ENCODE peak calls at places on chromosomes 2 and 18, in five cellular contexts. L, B, N, A and U are unnamed samples.

GRCh38 chr2:240618776-240619175 is 6.5 kb upstream of the GPR35 start:
- DNase-seq in L (no peak), B (no peak), N (no peak), A (no peak), U (no peak)

GRCh38 chr18:7945882-7946281 is 378.8 kb downstream of the PTPRM start:
- DNase-seq in L (no peak), B (peak), N (no peak), A (no peak), U (no peak)

GRCh38 chr2:26805241-26805676 is 19.4 kb downstream of the CENPA start:
- DNase-seq in L (no peak), B (peak), N (no peak), A (no peak), U (no peak)

GRCh38 chr2:118830121-118830520 is 17.3 kb downstream of the EN1 start:
- DNase-seq in L (peak), B (no peak), N (no peak), A (no peak), U (no peak)

GRCh38 chr2:172855588-172855987 is 119.9 kb downstream of the RAPGEF4 start:
- DNase-seq in L (no peak), B (no peak), N (no peak), A (no peak), U (no peak)

GRCh38 chr2:32838949-32839348 is 107.8 kb upstream of the LTBP1 start:
- DNase-seq in L (no peak), B (no peak), N (no peak), A (no peak), U (no peak)

GRCh38 chr2:46275995-46276394 is 21.2 kb upstream of the EPAS1 start:
- DNase-seq in L (no peak), B (peak), N (peak), A (peak), U (no peak)

GRCh38 chr2:234606906-234607305 is 110.0 kb upstream of the ARL4C start:
- DNase-seq in L (no peak), B (no peak), N (no peak), A (no peak), U (no peak)

GRCh38 chr2:71691747-71692455 is 238.5 kb downstream of the DYSF start:
- DNase-seq in L (no peak), B (peak), N (peak), A (no peak), U (peak)

GRCh38 chr2:74077636-74078035 is 70.1 kb downstream of the BOLA3 start:
- DNase-seq in L (no peak), B (no peak), N (no peak), A (peak), U (no peak)

GRCh38 chr2:120253021-120253882 is 600 bp downstream of the RALB start:
- DNase-seq in L (no peak), B (peak), N (peak), A (peak), U (no peak)

GRCh38 chr2:177429688-177430325 is 37.2 kb downstream of the AGPS start:
- DNase-seq in L (no peak), B (peak), N (no peak), A (no peak), U (no peak)

GRCh38 chr2:46267616-46268015 is 29.6 kb upstream of the EPAS1 start:
- DNase-seq in L (no peak), B (no peak), N (no peak), A (no peak), U (no peak)

GRCh38 chr18:9774150-9774549 is 66.0 kb downstream of the RAB31 start:
- DNase-seq in L (no peak), B (no peak), N (no peak), A (no peak), U (no peak)

GRCh38 chr2:20067992-20068727 is 16.7 kb upstream of the LAPTM4A start:
- DNase-seq in L (no peak), B (peak), N (no peak), A (no peak), U (no peak)

GRCh38 chr18:76252880-76253279 is 242.2 kb downstream of the ZNF516 start:
- DNase-seq in L (peak), B (no peak), N (peak), A (peak), U (no peak)
- TF ChIP-seq CTCF in L (peak), B (peak), N (peak), A (peak), U (peak)

DNA sequence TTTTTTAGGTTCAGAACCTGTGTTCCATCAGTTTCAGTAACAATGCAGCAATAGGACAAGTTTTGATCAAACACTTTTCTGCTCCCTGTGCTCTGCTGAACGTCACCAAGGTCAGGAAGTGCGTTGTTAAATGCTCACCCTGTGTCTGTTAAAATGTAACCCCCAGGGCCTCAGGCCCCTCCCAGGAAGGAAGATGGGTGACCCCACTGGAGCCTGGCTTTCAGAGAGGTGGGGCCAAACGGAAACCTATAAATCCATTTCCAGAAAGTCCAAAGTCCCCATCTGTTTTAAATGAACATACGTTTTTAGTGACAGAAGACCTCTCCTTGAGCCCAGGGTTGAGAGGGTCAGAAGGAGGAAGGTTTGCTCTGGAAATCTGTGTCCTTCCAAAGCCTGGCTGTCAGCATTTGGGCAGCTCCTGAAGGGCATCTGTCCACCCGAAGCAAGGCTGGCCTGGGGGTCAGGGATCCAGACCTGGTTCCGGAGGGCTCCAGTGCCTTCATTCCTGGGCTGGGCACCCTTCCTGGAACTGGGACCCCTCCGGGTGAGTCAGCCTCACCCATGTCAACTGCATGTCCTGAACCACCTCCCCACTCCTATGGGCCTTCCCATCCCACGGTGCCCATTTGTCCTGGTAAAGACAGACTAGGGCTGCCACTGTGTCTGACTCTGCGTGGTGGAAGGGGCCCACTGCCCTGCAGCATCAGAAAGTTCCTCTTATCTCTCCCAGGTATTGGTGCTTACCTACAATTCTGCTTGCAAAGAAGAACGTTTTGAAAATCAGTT is 117.4 kb upstream of the COPS8 start:
- DNase-seq in L (no peak), B (no peak), N (no peak), A (no peak), U (no peak)
- TF ChIP-seq CTCF in L (no peak), B (no peak), N (no peak), A (no peak), U (no peak)

DNA sequence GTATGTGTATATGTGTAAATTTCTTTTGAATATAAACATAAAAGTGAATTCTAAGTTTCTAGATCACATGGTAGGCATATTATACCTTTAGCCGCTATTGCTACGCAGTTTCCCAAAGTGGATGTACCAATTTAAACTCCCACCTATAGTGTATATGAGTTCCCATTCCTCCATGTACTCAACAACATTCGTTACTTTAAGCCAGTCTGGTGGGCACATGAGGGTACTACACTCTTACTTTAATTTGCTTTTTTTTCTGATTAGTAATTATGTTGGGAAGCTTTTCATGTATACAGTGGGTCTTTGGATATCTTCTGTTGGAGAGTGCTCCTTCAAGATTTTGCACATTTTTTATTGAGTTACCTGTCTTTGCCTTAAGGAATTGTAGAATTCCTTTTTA is 683.8 kb downstream of the ERBB4 start:
- DNase-seq in L (no peak), B (no peak), N (no peak), A (no peak), U (no peak)
- TF ChIP-seq CTCF in L (no peak), B (no peak), N (no peak), A (no peak), U (no peak)

GRCh38 chr18:2822213-2822612 is 24.6 kb upstream of the EMILIN2 start:
- DNase-seq in L (no peak), B (no peak), N (no peak), A (no peak), U (no peak)

GRCh38 chr18:2823966-2824365 is 22.8 kb upstream of the EMILIN2 start:
- DNase-seq in L (no peak), B (no peak), N (no peak), A (no peak), U (no peak)

GRCh38 chr18:2824865-2825264 is 21.9 kb upstream of the EMILIN2 start:
- DNase-seq in L (no peak), B (no peak), N (no peak), A (no peak), U (no peak)

GRCh38 chr18:2823202-2823601 is 23.6 kb upstream of the EMILIN2 start:
- DNase-seq in L (no peak), B (no peak), N (no peak), A (no peak), U (no peak)

DNA sequence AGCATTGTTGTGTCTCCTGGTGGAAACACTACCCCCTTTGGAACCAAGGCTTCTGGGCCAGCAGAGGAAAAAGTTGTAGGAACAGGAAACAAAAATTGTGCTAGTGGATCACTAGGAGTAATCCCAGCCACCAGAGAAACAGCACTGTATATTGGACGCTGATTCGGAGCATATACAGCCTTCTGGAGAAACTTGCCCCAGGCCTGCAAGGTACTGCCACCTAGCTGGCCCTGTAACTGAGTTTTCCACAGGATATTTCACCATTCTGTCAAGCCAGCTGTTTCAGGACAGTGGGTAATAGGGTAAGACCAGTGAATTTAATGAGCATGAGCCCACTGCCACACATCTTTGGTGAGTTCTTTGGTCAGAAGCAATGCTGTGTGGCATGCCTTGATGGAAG is 25.1 kb upstream of the EMILIN2 start:
- DNase-seq in L (no peak), B (no peak), N (no peak), A (no peak), U (no peak)
- TF ChIP-seq CTCF in L (no peak), B (no peak), N (no peak), A (no peak), U (no peak)

GRCh38 chr2:149611100-149611820 is 23.7 kb upstream of the MMADHC start:
- DNase-seq in L (no peak), B (no peak), N (peak), A (peak), U (no peak)
- TF ChIP-seq CTCF in L (no peak), B (peak), N (no peak), A (peak), U (peak)

DNA sequence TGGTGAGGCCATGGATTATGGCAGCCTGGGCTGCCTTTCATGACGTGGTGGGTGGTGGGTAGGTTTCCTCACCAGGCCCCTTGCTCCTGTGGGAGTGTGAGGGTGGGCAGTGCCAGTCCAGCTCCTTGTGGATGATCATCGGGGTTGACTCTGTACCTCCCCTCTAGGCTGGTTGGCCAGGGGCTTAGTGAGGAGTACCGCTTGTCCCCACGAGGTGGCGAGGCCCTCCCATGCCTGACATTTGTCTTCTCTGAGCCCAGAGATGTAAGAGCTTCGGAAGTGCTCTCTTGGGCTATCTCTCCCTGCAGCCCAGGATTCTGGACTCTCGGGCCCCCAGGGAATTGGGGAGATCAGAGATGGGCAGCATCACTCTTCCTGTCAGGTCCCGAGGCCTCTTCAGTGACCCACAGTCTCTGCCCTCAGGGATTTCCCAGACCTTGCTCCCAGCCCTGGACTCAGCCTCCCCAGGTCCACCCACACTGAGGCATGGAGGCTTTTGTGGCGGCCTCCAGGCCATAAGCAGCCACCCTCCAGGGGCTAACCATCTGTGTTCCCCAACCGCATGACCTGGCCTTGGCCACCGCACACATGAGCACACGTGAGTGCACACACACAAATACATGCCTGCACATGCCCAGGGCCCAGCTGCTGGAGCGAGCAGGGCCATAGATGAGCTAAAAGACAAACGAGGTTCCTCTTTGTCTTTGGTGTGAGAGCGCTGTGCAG is 6.5 kb downstream of the SPR start:
- DNase-seq in L (peak), B (peak), N (peak), A (peak), U (no peak)
- TF ChIP-seq CTCF in L (peak), B (peak), N (peak), A (peak), U (peak)